ENCODE peak calls at places on chromosome X, in seven cellular contexts. Q is adipocyte, P is tibial artery, F is lower lobe of right lung, H is breast epithelium, R is HepG2, Z is thyroid gland. K is an unnamed sample. For H3K4me1, the result is how much of the 10 kb centered on the place peaks cover.

GRCh38 chrX:132855760-132856341 is 102.6 kb downstream of the HS6ST2 start:
- DNase-seq in Z (no peak), F (no peak), R (no peak), P (no peak), Q (no peak), H (no peak), K (no peak)

GRCh38 chrX:130772313-130773140 is 130.5 kb downstream of the ENOX2 start:
- DNase-seq in H (no peak), R (peak), F (no peak), P (no peak), Z (no peak), Q (peak), K (no peak)

GRCh38 chrX:15686818-15687685 is 22.4 kb upstream of the CLTRN start:
- DNase-seq in R (peak), P (peak), F (no peak), Z (peak), Q (peak), H (peak), K (no peak)

GRCh38 chrX:40150503-40150902 is 52.7 kb upstream of the BCOR start:
- DNase-seq in P (no peak), R (no peak), Z (no peak), H (no peak), F (no peak), Q (no peak), K (no peak)

GRCh38 chrX:19072372-19072771 is 49.9 kb downstream of the ADGRG2 start:
- DNase-seq in Q (no peak), Z (no peak), F (no peak), R (peak), P (no peak), H (no peak), K (no peak)

GRCh38 chrX:40040686-40041461 is 56.9 kb downstream of the BCOR start:
- DNase-seq in F (no peak), P (no peak), R (no peak), Q (no peak), H (no peak), Z (no peak), K (no peak)

GRCh38 chrX:150731795-150732194 is 38.6 kb downstream of the MTMR1 start:
- DNase-seq in R (no peak), H (no peak), Z (no peak), P (no peak), Q (peak), F (no peak), K (no peak)

GRCh38 chrX:2313864-2314646 is 186.7 kb downstream of the DHRSX start:
- DNase-seq in Q (no peak), P (no peak), H (no peak), R (no peak), Z (no peak), F (no peak), K (no peak)

GRCh38 chrX:130108647-130109428 is 1.5 kb downstream of the ELF4 start:
- DNase-seq in Z (no peak), P (peak), R (peak), H (no peak), F (peak), Q (peak), K (no peak)

GRCh38 chrX:72254835-72255234 is 16.0 kb upstream of the ERCC6L start:
- DNase-seq in Q (no peak), H (no peak), Z (no peak), P (no peak), F (no peak), R (no peak), K (no peak)

GRCh38 chrX:135931644-135932487 is 38.4 kb downstream of the SAGE1 start:
- DNase-seq in F (peak), H (no peak), Z (peak), Q (peak), R (peak), P (no peak), K (peak)

GRCh38 chrX:129706395-129707072 is 32.2 kb upstream of the XPNPEP2 start:
- DNase-seq in F (no peak), P (peak), Z (peak), R (no peak), Q (no peak), H (peak), K (no peak)

GRCh38 chrX:25052798-25053534 is 37.2 kb upstream of the ARX start:
- DNase-seq in H (no peak), P (no peak), Q (no peak), F (no peak), Z (no peak), R (no peak), K (no peak)
- H3K4me1 ChIP-seq in H (under half), P (under half), Q (under half), F (under half), Z (under half), R (under half), K (under half)

GRCh38 chrX:140918398-140919043 is 83.9 kb upstream of the SPANXB1 start:
- DNase-seq in F (no peak), Z (peak), H (no peak), Q (peak), R (peak), P (no peak), K (peak)
- H3K4me1 ChIP-seq in F (under half), Z (under half), H (under half), Q (under half), R (under half), P (under half), K (under half)

GRCh38 chrX:154735695-154736393 is 15.0 kb downstream of the GAB3 start:
- DNase-seq in F (peak), Q (peak), P (peak), R (no peak), Z (peak), H (no peak), K (no peak)

GRCh38 chrX:154739952-154740351 is 10.9 kb downstream of the GAB3 start:
- DNase-seq in F (no peak), P (no peak), R (no peak), H (no peak), Q (no peak), Z (no peak), K (no peak)

GRCh38 chrX:154734101-154734781 is 16.6 kb downstream of the GAB3 start:
- DNase-seq in Z (peak), H (peak), Q (peak), P (peak), R (no peak), F (peak), K (no peak)

GRCh38 chrX:154742623-154743022 is 8.3 kb downstream of the GAB3 start:
- DNase-seq in H (no peak), R (no peak), P (no peak), Z (no peak), Q (no peak), F (no peak), K (no peak)

GRCh38 chrX:154738013-154738738 is 12.7 kb downstream of the GAB3 start:
- DNase-seq in Z (no peak), F (no peak), Q (peak), R (no peak), H (no peak), P (no peak), K (no peak)
- H3K4me1 ChIP-seq in Z (under half), F (half or more), Q (half or more), R (under half), H (under half), P (under half), K (under half)

GRCh38 chrX:134669378-134670098 is 11.3 kb upstream of the PLAC1 start:
- DNase-seq in H (no peak), Z (no peak), F (peak), Q (peak), R (no peak), P (no peak), K (no peak)

GRCh38 chrX:134673123-134673522 is 14.9 kb upstream of the PLAC1 start:
- DNase-seq in F (no peak), Z (no peak), Q (no peak), P (no peak), H (no peak), R (no peak), K (no peak)

GRCh38 chrX:134670241-134670811 is 12.1 kb upstream of the PLAC1 start:
- DNase-seq in Z (no peak), R (peak), Q (peak), P (no peak), H (peak), F (peak), K (peak)

GRCh38 chrX:134671207-134671750 is 13.0 kb upstream of the PLAC1 start:
- DNase-seq in Q (no peak), F (no peak), P (no peak), H (no peak), R (no peak), Z (no peak), K (no peak)

GRCh38 chrX:134672101-134672500 is 13.8 kb upstream of the PLAC1 start:
- DNase-seq in Z (no peak), Q (no peak), R (no peak), P (no peak), H (no peak), F (no peak), K (no peak)
- H3K4me1 ChIP-seq in Z (under half), Q (under half), R (under half), P (under half), H (under half), F (under half), K (under half)

GRCh38 chrX:13085533-13085932 is 41.1 kb upstream of the FAM9C start:
- DNase-seq in P (no peak), R (no peak), Q (no peak), F (no peak), H (no peak), Z (no peak), K (no peak)
- H3K4me1 ChIP-seq in P (under half), R (under half), Q (under half), F (under half), H (under half), Z (under half), K (under half)

K was measured in H1.